ENCODE peak calls at places on chromosomes 11 and 22, in four cellular contexts. One of them, this sample, is unnamed.
A peak's percentile ranks its signal among the peaks of the same experiment; 100 is the strongest.

GRCh38 chr11:9150501-9150900 is 59.1 kb upstream of the SCUBE2 start:
- DNase-seq in stimulated activated CD4-positive, alpha-beta T cell treated with anti-CD3 and anti-CD28 coated beads, Interleukin-12 subunit alpha, Interleukin-12 subunit beta, amount 100 ng/mL, for 24 hours: no peak
- DNase-seq in testis: no peak
- DNase-seq in non-pigmented ciliary epithelial cell: peak; percentile 65
- DNase-seq in this sample: peak; percentile 51

GRCh38 chr22:20430641-20431519 is 6.7 kb downstream of the SCARF2 start:
- DNase-seq in stimulated activated CD4-positive, alpha-beta T cell treated with anti-CD3 and anti-CD28 coated beads, Interleukin-12 subunit alpha, Interleukin-12 subunit beta, amount 100 ng/mL, for 24 hours: no peak
- DNase-seq in non-pigmented ciliary epithelial cell: no peak
- DNase-seq in testis: peak; percentile 54
- DNase-seq in this sample: peak; percentile 59

GRCh38 chr22:35749808-35750207 is 32.1 kb downstream of the APOL5 start:
- DNase-seq in stimulated activated CD4-positive, alpha-beta T cell treated with anti-CD3 and anti-CD28 coated beads, Interleukin-12 subunit alpha, Interleukin-12 subunit beta, amount 100 ng/mL, for 24 hours: no peak
- DNase-seq in testis: no peak
- DNase-seq in non-pigmented ciliary epithelial cell: no peak
- DNase-seq in this sample: peak; percentile 62

GRCh38 chr11:83310718-83311117 is 24.6 kb upstream of the CCDC90B start:
- DNase-seq in testis: no peak
- DNase-seq in non-pigmented ciliary epithelial cell: no peak
- DNase-seq in stimulated activated CD4-positive, alpha-beta T cell treated with anti-CD3 and anti-CD28 coated beads, Interleukin-12 subunit alpha, Interleukin-12 subunit beta, amount 100 ng/mL, for 24 hours: no peak
- DNase-seq in this sample: no peak

GRCh38 chr11:65793625-65794400 is 7.0 kb downstream of the OVOL1 start:
- DNase-seq in stimulated activated CD4-positive, alpha-beta T cell treated with anti-CD3 and anti-CD28 coated beads, Interleukin-12 subunit alpha, Interleukin-12 subunit beta, amount 100 ng/mL, for 24 hours: no peak
- DNase-seq in non-pigmented ciliary epithelial cell: no peak
- DNase-seq in testis: no peak
- DNase-seq in this sample: no peak

GRCh38 chr22:44576311-44577260 is 78.6 kb upstream of the RTL6 start:
- DNase-seq in testis: peak; percentile 7
- DNase-seq in non-pigmented ciliary epithelial cell: no peak
- DNase-seq in stimulated activated CD4-positive, alpha-beta T cell treated with anti-CD3 and anti-CD28 coated beads, Interleukin-12 subunit alpha, Interleukin-12 subunit beta, amount 100 ng/mL, for 24 hours: no peak
- DNase-seq in this sample: no peak

GRCh38 chr22:39219071-39220050 is 25.4 kb downstream of the PDGFB start:
- DNase-seq in testis: no peak
- DNase-seq in stimulated activated CD4-positive, alpha-beta T cell treated with anti-CD3 and anti-CD28 coated beads, Interleukin-12 subunit alpha, Interleukin-12 subunit beta, amount 100 ng/mL, for 24 hours: no peak
- DNase-seq in non-pigmented ciliary epithelial cell: no peak
- DNase-seq in this sample: no peak

GRCh38 chr22:49362393-49362792 is 465.3 kb downstream of the BRD1 start:
- DNase-seq in non-pigmented ciliary epithelial cell: no peak
- DNase-seq in stimulated activated CD4-positive, alpha-beta T cell treated with anti-CD3 and anti-CD28 coated beads, Interleukin-12 subunit alpha, Interleukin-12 subunit beta, amount 100 ng/mL, for 24 hours: no peak
- DNase-seq in testis: no peak
- DNase-seq in this sample: no peak

GRCh38 chr11:70002433-70002832 is 75.7 kb upstream of the ANO1 start:
- DNase-seq in testis: no peak
- DNase-seq in stimulated activated CD4-positive, alpha-beta T cell treated with anti-CD3 and anti-CD28 coated beads, Interleukin-12 subunit alpha, Interleukin-12 subunit beta, amount 100 ng/mL, for 24 hours: no peak
- DNase-seq in non-pigmented ciliary epithelial cell: peak; percentile 30
- DNase-seq in this sample: no peak

GRCh38 chr11:34026432-34026831 is 25.1 kb upstream of the CAPRIN1 start:
- DNase-seq in stimulated activated CD4-positive, alpha-beta T cell treated with anti-CD3 and anti-CD28 coated beads, Interleukin-12 subunit alpha, Interleukin-12 subunit beta, amount 100 ng/mL, for 24 hours: no peak
- DNase-seq in non-pigmented ciliary epithelial cell: no peak
- DNase-seq in testis: no peak
- DNase-seq in this sample: no peak

GRCh38 chr11:80350541-80350940 is 909.7 kb upstream of the TENM4 start:
- DNase-seq in non-pigmented ciliary epithelial cell: no peak
- DNase-seq in testis: peak; percentile 26
- DNase-seq in stimulated activated CD4-positive, alpha-beta T cell treated with anti-CD3 and anti-CD28 coated beads, Interleukin-12 subunit alpha, Interleukin-12 subunit beta, amount 100 ng/mL, for 24 hours: no peak
- DNase-seq in this sample: no peak

GRCh38 chr11:15097411-15097810 is 17.3 kb upstream of the INSC start:
- DNase-seq in non-pigmented ciliary epithelial cell: no peak
- DNase-seq in stimulated activated CD4-positive, alpha-beta T cell treated with anti-CD3 and anti-CD28 coated beads, Interleukin-12 subunit alpha, Interleukin-12 subunit beta, amount 100 ng/mL, for 24 hours: no peak
- DNase-seq in testis: no peak
- DNase-seq in this sample: no peak

GRCh38 chr11:31417816-31418215 is 48.2 kb downstream of the DNAJC24 start:
- DNase-seq in testis: no peak
- DNase-seq in non-pigmented ciliary epithelial cell: no peak
- DNase-seq in stimulated activated CD4-positive, alpha-beta T cell treated with anti-CD3 and anti-CD28 coated beads, Interleukin-12 subunit alpha, Interleukin-12 subunit beta, amount 100 ng/mL, for 24 hours: no peak
- DNase-seq in this sample: no peak

GRCh38 chr22:36369004-36369921 is 18.5 kb downstream of the MYH9 start:
- DNase-seq in stimulated activated CD4-positive, alpha-beta T cell treated with anti-CD3 and anti-CD28 coated beads, Interleukin-12 subunit alpha, Interleukin-12 subunit beta, amount 100 ng/mL, for 24 hours: no peak
- DNase-seq in testis: no peak
- DNase-seq in non-pigmented ciliary epithelial cell: no peak
- DNase-seq in this sample: peak; percentile 41

GRCh38 chr11:126588630-126589491 is 233.4 kb downstream of the ST3GAL4 start:
- DNase-seq in non-pigmented ciliary epithelial cell: no peak
- DNase-seq in stimulated activated CD4-positive, alpha-beta T cell treated with anti-CD3 and anti-CD28 coated beads, Interleukin-12 subunit alpha, Interleukin-12 subunit beta, amount 100 ng/mL, for 24 hours: no peak
- DNase-seq in testis: no peak
- DNase-seq in this sample: peak; percentile 73

GRCh38 chr11:100584201-100584600 is 102.9 kb upstream of the ARHGAP42 start:
- DNase-seq in stimulated activated CD4-positive, alpha-beta T cell treated with anti-CD3 and anti-CD28 coated beads, Interleukin-12 subunit alpha, Interleukin-12 subunit beta, amount 100 ng/mL, for 24 hours: no peak
- DNase-seq in testis: no peak
- DNase-seq in non-pigmented ciliary epithelial cell: no peak
- DNase-seq in this sample: no peak

GRCh38 chr11:114090976-114091375 is 31.5 kb downstream of the ZBTB16 start:
- DNase-seq in stimulated activated CD4-positive, alpha-beta T cell treated with anti-CD3 and anti-CD28 coated beads, Interleukin-12 subunit alpha, Interleukin-12 subunit beta, amount 100 ng/mL, for 24 hours: no peak
- DNase-seq in testis: no peak
- DNase-seq in non-pigmented ciliary epithelial cell: no peak
- DNase-seq in this sample: no peak

GRCh38 chr11:72720806-72721205 is 31.4 kb downstream of the ARAP1 start:
- DNase-seq in stimulated activated CD4-positive, alpha-beta T cell treated with anti-CD3 and anti-CD28 coated beads, Interleukin-12 subunit alpha, Interleukin-12 subunit beta, amount 100 ng/mL, for 24 hours: no peak
- DNase-seq in testis: no peak
- DNase-seq in non-pigmented ciliary epithelial cell: no peak
- DNase-seq in this sample: no peak

GRCh38 chr11:74468521-74469280 is 1.4 kb upstream of the KCNE3 start:
- DNase-seq in testis: no peak
- DNase-seq in stimulated activated CD4-positive, alpha-beta T cell treated with anti-CD3 and anti-CD28 coated beads, Interleukin-12 subunit alpha, Interleukin-12 subunit beta, amount 100 ng/mL, for 24 hours: no peak
- DNase-seq in non-pigmented ciliary epithelial cell: no peak
- DNase-seq in this sample: no peak

GRCh38 chr11:12137938-12138731 is 27.7 kb downstream of the MICAL2 start:
- DNase-seq in testis: no peak
- DNase-seq in non-pigmented ciliary epithelial cell: no peak
- DNase-seq in stimulated activated CD4-positive, alpha-beta T cell treated with anti-CD3 and anti-CD28 coated beads, Interleukin-12 subunit alpha, Interleukin-12 subunit beta, amount 100 ng/mL, for 24 hours: no peak
- DNase-seq in this sample: peak; percentile 71

GRCh38 chr11:88555829-88556202 is 218.3 kb upstream of the CTSC start:
- DNase-seq in non-pigmented ciliary epithelial cell: no peak
- DNase-seq in testis: no peak
- DNase-seq in stimulated activated CD4-positive, alpha-beta T cell treated with anti-CD3 and anti-CD28 coated beads, Interleukin-12 subunit alpha, Interleukin-12 subunit beta, amount 100 ng/mL, for 24 hours: no peak
- DNase-seq in this sample: no peak

GRCh38 chr11:109849946-109850345 is 243.2 kb upstream of the ZC3H12C start:
- DNase-seq in testis: no peak
- DNase-seq in non-pigmented ciliary epithelial cell: no peak
- DNase-seq in stimulated activated CD4-positive, alpha-beta T cell treated with anti-CD3 and anti-CD28 coated beads, Interleukin-12 subunit alpha, Interleukin-12 subunit beta, amount 100 ng/mL, for 24 hours: no peak
- DNase-seq in this sample: no peak

GRCh38 chr11:130673698-130674097 is 225.3 kb downstream of the ADAMTS15 start:
- DNase-seq in non-pigmented ciliary epithelial cell: no peak
- DNase-seq in testis: no peak
- DNase-seq in stimulated activated CD4-positive, alpha-beta T cell treated with anti-CD3 and anti-CD28 coated beads, Interleukin-12 subunit alpha, Interleukin-12 subunit beta, amount 100 ng/mL, for 24 hours: no peak
- DNase-seq in this sample: no peak

GRCh38 chr11:120182790-120183491 is 27.9 kb upstream of the OAF start:
- DNase-seq in testis: peak; percentile 46
- DNase-seq in non-pigmented ciliary epithelial cell: no peak
- DNase-seq in stimulated activated CD4-positive, alpha-beta T cell treated with anti-CD3 and anti-CD28 coated beads, Interleukin-12 subunit alpha, Interleukin-12 subunit beta, amount 100 ng/mL, for 24 hours: no peak
- DNase-seq in this sample: peak; percentile 30

GRCh38 chr11:68211546-68211945 is 1.6 kb downstream of the KMT5B start:
- DNase-seq in stimulated activated CD4-positive, alpha-beta T cell treated with anti-CD3 and anti-CD28 coated beads, Interleukin-12 subunit alpha, Interleukin-12 subunit beta, amount 100 ng/mL, for 24 hours: no peak
- DNase-seq in non-pigmented ciliary epithelial cell: no peak
- DNase-seq in testis: no peak
- DNase-seq in this sample: peak; percentile 67

GRCh38 chr22:47629273-47629711 is 866.8 kb downstream of the TBC1D22A start:
- DNase-seq in stimulated activated CD4-positive, alpha-beta T cell treated with anti-CD3 and anti-CD28 coated beads, Interleukin-12 subunit alpha, Interleukin-12 subunit beta, amount 100 ng/mL, for 24 hours: no peak
- DNase-seq in testis: peak; percentile 49
- DNase-seq in non-pigmented ciliary epithelial cell: no peak
- DNase-seq in this sample: peak; percentile 6

GRCh38 chr22:41940853-41941765 is 5.8 kb downstream of the CENPM start:
- DNase-seq in non-pigmented ciliary epithelial cell: peak; percentile 44
- DNase-seq in stimulated activated CD4-positive, alpha-beta T cell treated with anti-CD3 and anti-CD28 coated beads, Interleukin-12 subunit alpha, Interleukin-12 subunit beta, amount 100 ng/mL, for 24 hours: peak; percentile 74
- DNase-seq in testis: peak; percentile 88
- DNase-seq in this sample: peak; percentile 83

GRCh38 chr22:35363571-35364086 is 17.3 kb upstream of the HMOX1 start:
- DNase-seq in stimulated activated CD4-positive, alpha-beta T cell treated with anti-CD3 and anti-CD28 coated beads, Interleukin-12 subunit alpha, Interleukin-12 subunit beta, amount 100 ng/mL, for 24 hours: no peak
- DNase-seq in testis: no peak
- DNase-seq in non-pigmented ciliary epithelial cell: no peak
- DNase-seq in this sample: no peak

GRCh38 chr11:111949519-111950426 is 12.6 kb downstream of the DIXDC1 start:
- DNase-seq in testis: no peak
- DNase-seq in non-pigmented ciliary epithelial cell: no peak
- DNase-seq in stimulated activated CD4-positive, alpha-beta T cell treated with anti-CD3 and anti-CD28 coated beads, Interleukin-12 subunit alpha, Interleukin-12 subunit beta, amount 100 ng/mL, for 24 hours: no peak
- DNase-seq in this sample: no peak

GRCh38 chr11:62105611-62106245 is 18.1 kb upstream of the INCENP start:
- DNase-seq in testis: no peak
- DNase-seq in non-pigmented ciliary epithelial cell: no peak
- DNase-seq in stimulated activated CD4-positive, alpha-beta T cell treated with anti-CD3 and anti-CD28 coated beads, Interleukin-12 subunit alpha, Interleukin-12 subunit beta, amount 100 ng/mL, for 24 hours: no peak
- DNase-seq in this sample: no peak